ENCODE peak calls at places on chromosomes 1 and 21, in five cellular contexts. E is bronchial epithelial cell, D is ovary, N is fibroblast of pulmonary artery, I is uterus. Q is an unnamed sample.

GRCh38 chr1:79373481-79374132 is 367.1 kb upstream of the ADGRL4 start:
- DNase-seq in N (peak; percentile 24), D (no peak), E (no peak), I (no peak), Q (no peak)

GRCh38 chr21:36575306-36575705 is 95.4 kb upstream of the CLDN14 start:
- DNase-seq in D (no peak), I (no peak), N (no peak), E (no peak), Q (no peak)

GRCh38 chr1:226717256-226717909 is 21.7 kb downstream of the ITPKB start:
- DNase-seq in N (no peak), I (no peak), D (no peak), E (no peak), Q (no peak)

GRCh38 chr1:179298952-179299351 is 5.4 kb downstream of the SOAT1 start:
- DNase-seq in D (no peak), N (no peak), E (no peak), I (no peak), Q (no peak)

GRCh38 chr1:244460195-244460594 is 878 bp upstream of the CATSPERE start:
- DNase-seq in D (no peak), I (no peak), N (peak; percentile 13), E (peak; percentile 29), Q (no peak)

GRCh38 chr1:29655945-29656866 is 419.9 kb downstream of the PTPRU start:
- DNase-seq in E (no peak), D (no peak), N (no peak), I (no peak), Q (peak; percentile 40)

GRCh38 chr1:106831511-106831910 is 225.0 kb upstream of the PRMT6 start:
- DNase-seq in D (no peak), E (no peak), I (no peak), N (peak; percentile 9), Q (no peak)

GRCh38 chr1:222416001-222416791 is 131.7 kb downstream of the HHIPL2 start:
- DNase-seq in I (no peak), E (no peak), N (no peak), D (no peak), Q (no peak)

GRCh38 chr1:93681549-93682412 is at the start of gene BCAR3:
- DNase-seq in N (peak; percentile 82), E (peak; percentile 66), I (peak; percentile 57), D (peak; percentile 76), Q (peak; percentile 85)

GRCh38 chr1:119141020-119141424 is 569 bp upstream of the WARS2 start:
- DNase-seq in D (peak; percentile 52), I (peak; percentile 28), E (no peak), N (peak; percentile 32), Q (peak; percentile 17)
- TF ChIP-seq CTCF in D (no peak), I (no peak), E (peak; percentile 36), N (peak; percentile 32), Q (no peak)

GRCh38 chr1:114536043-114536442 is 25.0 kb upstream of the TRIM33 start:
- DNase-seq in I (no peak), E (no peak), D (no peak), N (no peak), Q (no peak)
- TF ChIP-seq CTCF in I (no peak), E (no peak), D (no peak), N (no peak), Q (no peak)

DNA sequence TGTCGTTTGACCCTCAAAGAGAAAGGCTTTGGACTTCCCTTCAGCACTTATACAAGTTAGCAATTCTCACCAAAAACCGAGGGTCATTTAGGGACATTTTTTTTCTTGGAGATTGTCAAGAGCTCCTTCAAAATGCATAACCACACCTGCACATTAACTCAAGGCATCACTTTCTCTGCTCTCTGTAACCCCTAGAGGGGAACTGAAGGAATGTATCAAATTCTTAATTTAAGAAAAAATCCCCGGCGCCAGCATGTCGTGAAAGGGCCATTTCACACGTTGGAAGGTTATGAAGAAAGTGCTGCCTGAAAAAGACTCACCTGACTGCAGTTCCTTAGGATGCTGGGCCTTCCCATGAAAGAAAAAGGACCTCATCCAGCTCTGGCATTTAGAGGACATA is 131.6 kb upstream of the ZC3H12A start:
- DNase-seq in D (no peak), E (no peak), N (no peak), I (no peak), Q (no peak)
- TF ChIP-seq CTCF in D (no peak), E (no peak), N (no peak), I (no peak), Q (no peak)

GRCh38 chr1:99348375-99349132 is 84.3 kb downstream of the PLPPR4 start:
- DNase-seq in D (no peak), N (no peak), E (no peak), I (no peak), Q (no peak)

DNA sequence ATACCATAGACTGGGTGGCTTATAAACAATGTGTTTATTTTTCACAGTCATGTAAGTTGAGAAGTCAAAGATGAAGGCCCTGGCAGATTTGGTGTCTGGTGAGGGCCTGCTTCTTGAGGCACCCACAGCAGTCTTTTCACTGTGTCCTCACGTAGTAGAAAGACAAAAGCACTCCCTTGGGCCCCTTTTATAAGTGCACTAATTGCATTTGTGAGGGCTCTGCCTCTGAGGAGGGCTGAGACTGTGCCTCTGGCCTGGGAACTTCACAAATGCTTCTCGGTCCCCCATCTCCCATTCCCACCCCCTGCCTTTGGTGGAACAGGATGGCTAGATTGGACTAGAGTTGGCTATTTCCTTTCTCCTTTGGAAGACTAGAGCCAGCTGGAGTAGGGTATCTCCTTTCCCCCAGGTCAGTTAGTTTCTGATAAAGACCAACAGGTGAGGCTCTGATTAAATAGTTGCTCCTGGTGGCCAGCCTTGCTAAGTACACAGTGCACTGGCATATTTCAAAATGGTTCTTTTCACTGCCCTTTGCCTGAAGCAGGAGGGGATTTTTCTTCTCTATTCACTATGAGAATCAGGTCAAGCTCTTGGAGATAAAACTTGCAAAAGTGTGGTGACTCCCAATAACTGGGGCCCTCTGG is 82.9 kb downstream of the PLPPR4 start:
- DNase-seq in D (no peak), N (no peak), I (no peak), E (no peak), Q (no peak)
- TF ChIP-seq CTCF in D (no peak), N (no peak), I (no peak), E (no peak), Q (no peak)

GRCh38 chr1:32924881-32925344 is 23.7 kb upstream of the TMEM54 start:
- DNase-seq in E (no peak), D (no peak), I (no peak), N (no peak), Q (peak; percentile 82)
- TF ChIP-seq CTCF in E (no peak), D (no peak), I (no peak), N (no peak), Q (no peak)

DNA sequence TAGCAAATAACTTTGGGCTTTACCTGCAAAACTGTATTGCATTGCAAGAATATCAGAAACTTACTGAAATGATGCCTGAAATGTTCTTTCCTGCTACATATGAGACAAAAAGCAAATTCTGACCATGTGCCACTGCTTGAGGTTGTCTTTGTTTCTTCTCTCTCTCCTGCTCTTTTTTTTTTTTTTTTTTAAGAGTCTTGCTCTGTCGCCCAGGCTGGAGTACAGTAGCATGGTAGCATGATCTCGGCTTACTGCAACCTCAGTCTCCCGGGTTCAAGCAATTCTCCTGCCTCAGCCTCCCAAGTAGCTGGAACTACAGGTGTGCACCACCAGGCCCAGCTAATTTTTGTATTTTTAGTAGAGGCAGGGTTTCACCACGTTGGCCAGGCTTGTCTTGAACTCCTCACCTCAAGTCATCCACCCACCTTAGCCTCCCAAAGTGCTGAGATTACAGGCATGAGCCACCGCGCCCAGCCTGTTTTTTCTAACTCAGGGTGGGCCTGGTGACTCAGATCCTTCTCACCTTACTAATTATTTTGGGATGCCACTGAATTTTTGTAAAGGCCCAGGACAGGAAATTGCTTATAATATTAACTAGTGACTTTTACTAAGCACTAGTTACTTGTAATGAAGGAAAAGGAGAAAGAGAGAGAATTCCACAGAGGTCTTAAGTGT is 35.9 kb downstream of the DNASE2B start:
- DNase-seq in I (no peak), E (peak; percentile 43), D (no peak), N (no peak), Q (no peak)
- TF ChIP-seq CTCF in I (no peak), E (no peak), D (no peak), N (no peak), Q (no peak)

GRCh38 chr1:184428604-184429003 is 41.8 kb downstream of the C1orf21 start:
- DNase-seq in N (no peak), D (no peak), E (no peak), I (no peak), Q (no peak)
- TF ChIP-seq CTCF in N (no peak), D (no peak), E (no peak), I (no peak), Q (no peak)